ENCODE peak calls at places on chromosomes 16 and 17, in eight cellular contexts. N is ascending aorta, E is ecto neural progenitor cell, K is HT-29, S is GM12891, T is mesenchymal stem cell, C is Panc1, I is stromal cell of bone marrow. Y is an unnamed sample.

GRCh38 chr16:278863-279366 is 1.5 kb upstream of the ARHGDIG start:
- DNase-seq in N (no peak), E (no peak), K (peak), S (peak), T (peak), C (peak), I (no peak), Y (peak)

GRCh38 chr16:3791701-3792100 is 74.4 kb upstream of the TRAP1 start:
- DNase-seq in N (no peak), E (no peak), K (no peak), S (no peak), T (no peak), C (no peak), I (no peak), Y (no peak)

GRCh38 chr16:69073181-69073669 is 32.2 kb upstream of the HAS3 start:
- DNase-seq in N (no peak), E (no peak), K (peak), S (no peak), T (peak), C (peak), I (peak), Y (peak)

GRCh38 chr16:89137666-89138512 is 33.7 kb upstream of the CDH15 start:
- DNase-seq in N (no peak), E (no peak), K (no peak), S (no peak), T (no peak), C (no peak), I (no peak), Y (no peak)

GRCh38 chr17:7972131-7972785 is 30.2 kb upstream of the GUCY2D start:
- DNase-seq in N (no peak), E (no peak), K (no peak), S (no peak), T (no peak), C (no peak), I (no peak), Y (no peak)

GRCh38 chr16:4477966-4478365 is 1.8 kb downstream of the HMOX2 start:
- DNase-seq in N (no peak), E (no peak), K (peak), S (no peak), T (peak), C (no peak), I (no peak), Y (peak)

GRCh38 chr16:27531186-27531585 is 18.5 kb downstream of the GTF3C1 start:
- DNase-seq in N (no peak), E (no peak), K (no peak), S (no peak), T (no peak), C (no peak), I (no peak), Y (no peak)

GRCh38 chr16:3642397-3643094 is 11.9 kb upstream of the DNASE1 start:
- DNase-seq in N (no peak), E (no peak), K (peak), S (no peak), T (peak), C (no peak), I (no peak), Y (peak)

GRCh38 chr17:80877095-80877828 is 114.4 kb upstream of the CHMP6 start:
- DNase-seq in N (no peak), E (no peak), K (no peak), S (peak), T (no peak), C (no peak), I (no peak), Y (no peak)